ENCODE peak calls at places on chromosome 16, in four cellular contexts. One of them, this sample, is unnamed.

GRCh38 chr16:69829338-69829737 is 67.2 kb downstream of the WWP2 start:
- DNase-seq in HepG2: no peak
- DNase-seq in H1: no peak
- DNase-seq in GM12878: no peak
- DNase-seq in this sample: no peak

GRCh38 chr16:52050418-52050817 is 496.5 kb downstream of the TOX3 start:
- DNase-seq in HepG2: peak; percentile 5
- DNase-seq in H1: no peak
- DNase-seq in GM12878: no peak
- DNase-seq in this sample: no peak

GRCh38 chr16:3716831-3717234 is 491 bp downstream of the TRAP1 start:
- DNase-seq in HepG2: no peak
- DNase-seq in H1: no peak
- DNase-seq in GM12878: no peak
- DNase-seq in this sample: no peak

GRCh38 chr16:11133344-11133921 is 122.6 kb downstream of the SOCS1 start:
- DNase-seq in HepG2: peak; percentile 79
- DNase-seq in H1: no peak
- DNase-seq in GM12878: no peak
- DNase-seq in this sample: no peak

GRCh38 chr16:85688586-85689284 is at the start of gene GINS2:
- DNase-seq in HepG2: peak; percentile 87
- DNase-seq in H1: peak; percentile 86
- DNase-seq in GM12878: peak; percentile 44
- DNase-seq in this sample: peak; percentile 87

GRCh38 chr16:10172848-10173655 is 9.2 kb downstream of the GRIN2A start:
- DNase-seq in HepG2: no peak
- DNase-seq in H1: no peak
- DNase-seq in GM12878: peak; percentile 4
- DNase-seq in this sample: no peak

GRCh38 chr16:84478172-84478948 is 26.1 kb downstream of the MEAK7 start:
- DNase-seq in HepG2: no peak
- DNase-seq in H1: peak; percentile 26
- DNase-seq in GM12878: no peak
- DNase-seq in this sample: no peak

GRCh38 chr16:79610771-79611170 is 10.2 kb upstream of the MAF start:
- DNase-seq in HepG2: no peak
- DNase-seq in H1: no peak
- DNase-seq in GM12878: no peak
- DNase-seq in this sample: no peak

GRCh38 chr16:85296859-85297698 is 184.8 kb upstream of the CIBAR2 start:
- DNase-seq in HepG2: peak; percentile 52
- DNase-seq in H1: peak; percentile 87
- DNase-seq in GM12878: no peak
- DNase-seq in this sample: no peak

GRCh38 chr16:4097826-4098240 is 18.4 kb downstream of the ADCY9 start:
- DNase-seq in HepG2: no peak
- DNase-seq in H1: no peak
- DNase-seq in GM12878: no peak
- DNase-seq in this sample: no peak

GRCh38 chr16:20424129-20424866 is 15.0 kb downstream of the ACSM5 start:
- DNase-seq in HepG2: peak; percentile 88
- DNase-seq in H1: no peak
- DNase-seq in GM12878: no peak
- DNase-seq in this sample: no peak

GRCh38 chr16:4182581-4183257 is 59.2 kb downstream of the SRL start:
- DNase-seq in HepG2: no peak
- DNase-seq in H1: no peak
- DNase-seq in GM12878: no peak
- DNase-seq in this sample: no peak

GRCh38 chr16:68744744-68745280 is 7.7 kb downstream of the CDH1 start:
- DNase-seq in HepG2: peak; percentile 97
- DNase-seq in H1: peak; percentile 63
- DNase-seq in GM12878: no peak
- DNase-seq in this sample: no peak

GRCh38 chr16:81462683-81463082 is 18.1 kb downstream of the CMIP start:
- DNase-seq in HepG2: no peak
- DNase-seq in H1: no peak
- DNase-seq in GM12878: no peak
- DNase-seq in this sample: no peak

GRCh38 chr16:74296120-74296464 is 522 bp upstream of the PSMD7 start:
- DNase-seq in HepG2: no peak
- DNase-seq in H1: no peak
- DNase-seq in GM12878: no peak
- DNase-seq in this sample: no peak

GRCh38 chr16:16101585-16101984 is 121.7 kb downstream of the ABCC6 start:
- DNase-seq in HepG2: no peak
- DNase-seq in H1: no peak
- DNase-seq in GM12878: no peak
- DNase-seq in this sample: no peak

GRCh38 chr16:85176541-85177447 is 64.5 kb upstream of the CIBAR2 start:
- DNase-seq in HepG2: no peak
- DNase-seq in H1: no peak
- DNase-seq in GM12878: no peak
- DNase-seq in this sample: no peak

GRCh38 chr16:55655709-55656694 is at the start of gene SLC6A2:
- DNase-seq in HepG2: no peak
- DNase-seq in H1: peak; percentile 80
- DNase-seq in GM12878: no peak
- DNase-seq in this sample: no peak

GRCh38 chr16:58222532-58223316 is 24.8 kb upstream of the CSNK2A2 start:
- DNase-seq in HepG2: peak; percentile 51
- DNase-seq in H1: no peak
- DNase-seq in GM12878: no peak
- DNase-seq in this sample: no peak

GRCh38 chr16:21650517-21650916 is 1.9 kb downstream of the IGSF6 start:
- DNase-seq in HepG2: no peak
- DNase-seq in H1: no peak
- DNase-seq in GM12878: no peak
- DNase-seq in this sample: no peak

GRCh38 chr16:25108054-25108453 is 3.5 kb upstream of the LCMT1 start:
- DNase-seq in HepG2: peak; percentile 59
- DNase-seq in H1: peak; percentile 50
- DNase-seq in GM12878: no peak
- DNase-seq in this sample: no peak

GRCh38 chr16:50282010-50282538 is 15.7 kb downstream of the ADCY7 start:
- DNase-seq in HepG2: no peak
- DNase-seq in H1: no peak
- DNase-seq in GM12878: peak; percentile 86
- DNase-seq in this sample: no peak

GRCh38 chr16:21608647-21609328 is 9.4 kb downstream of the METTL9 start:
- DNase-seq in HepG2: no peak
- DNase-seq in H1: no peak
- DNase-seq in GM12878: no peak
- DNase-seq in this sample: no peak

GRCh38 chr16:25194285-25194878 is 22.4 kb upstream of the AQP8 start:
- DNase-seq in HepG2: no peak
- DNase-seq in H1: no peak
- DNase-seq in GM12878: no peak
- DNase-seq in this sample: no peak

GRCh38 chr16:15650019-15650697 is at the start of gene NDE1:
- DNase-seq in HepG2: peak; percentile 93
- DNase-seq in H1: peak; percentile 90
- DNase-seq in GM12878: no peak
- DNase-seq in this sample: peak; percentile 92

GRCh38 chr16:10625595-10626357 is 45.4 kb upstream of the EMP2 start:
- DNase-seq in HepG2: peak; percentile 67
- DNase-seq in H1: no peak
- DNase-seq in GM12878: no peak
- DNase-seq in this sample: no peak

GRCh38 chr16:50731130-50731988 is 10.5 kb upstream of the CYLD start:
- DNase-seq in HepG2: no peak
- DNase-seq in H1: no peak
- DNase-seq in GM12878: no peak
- DNase-seq in this sample: no peak

GRCh38 chr16:6349725-6350124 is 982.9 kb upstream of the RBFOX1 start:
- DNase-seq in HepG2: no peak
- DNase-seq in H1: no peak
- DNase-seq in GM12878: no peak
- DNase-seq in this sample: no peak

GRCh38 chr16:81140930-81141780 is 45.0 kb upstream of the GCSH start:
- DNase-seq in HepG2: peak; percentile 82
- DNase-seq in H1: peak; percentile 84
- DNase-seq in GM12878: no peak
- DNase-seq in this sample: peak; percentile 51

GRCh38 chr16:56388209-56388608 is 37.1 kb downstream of the AMFR start:
- DNase-seq in HepG2: no peak
- DNase-seq in H1: no peak
- DNase-seq in GM12878: no peak
- DNase-seq in this sample: no peak

GRCh38 chr16:50506543-50506937 is 41.7 kb upstream of the NKD1 start:
- DNase-seq in HepG2: no peak
- DNase-seq in H1: no peak
- DNase-seq in GM12878: no peak
- DNase-seq in this sample: no peak

GRCh38 chr16:81421536-81421935 is 23.1 kb upstream of the CMIP start:
- DNase-seq in HepG2: no peak
- DNase-seq in H1: no peak
- DNase-seq in GM12878: no peak
- DNase-seq in this sample: no peak

GRCh38 chr16:28596840-28597691 is at the start of gene SULT1A2:
- DNase-seq in HepG2: peak; percentile 83
- DNase-seq in H1: no peak
- DNase-seq in GM12878: no peak
- DNase-seq in this sample: no peak
- TF ChIP-seq ZNF274 in HepG2: no peak
- TF ChIP-seq ZNF274 in H1: no peak
- TF ChIP-seq ZNF274 in GM12878: no peak
- TF ChIP-seq ZNF274 in this sample: no peak

DNA sequence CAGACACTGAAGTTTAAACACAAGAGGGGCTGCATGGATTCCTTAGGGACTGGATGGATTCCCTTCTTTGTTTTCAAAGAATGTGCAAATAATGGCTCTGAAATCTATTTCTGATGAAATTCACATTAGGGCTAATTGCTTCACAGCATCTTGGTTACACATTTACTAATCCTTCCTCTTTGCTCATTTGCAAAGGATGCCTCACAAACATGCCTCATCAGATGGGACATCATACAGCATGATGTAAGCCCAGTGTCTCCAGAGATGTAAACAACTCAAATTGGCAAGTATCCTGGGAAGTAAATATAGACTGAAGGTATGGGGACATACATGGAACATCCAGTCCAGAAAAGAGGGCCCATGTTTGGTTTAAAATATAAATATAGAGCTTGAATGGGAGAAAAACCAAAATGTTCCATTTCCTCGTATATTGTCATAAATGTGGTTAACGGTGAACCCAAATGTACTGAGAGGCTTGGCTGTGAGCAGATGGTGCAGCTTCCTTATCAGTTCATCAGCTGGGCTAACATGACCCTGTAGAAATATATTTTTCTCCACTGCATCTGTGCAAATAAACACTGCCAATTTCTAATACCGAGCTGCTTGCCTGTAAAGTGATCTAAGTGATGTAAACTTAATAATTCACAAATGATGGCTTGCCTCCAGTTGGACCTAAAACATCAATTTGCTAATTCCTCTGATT is 142.9 kb upstream of the NUDT7 start:
- DNase-seq in HepG2: no peak
- DNase-seq in H1: no peak
- DNase-seq in GM12878: no peak
- DNase-seq in this sample: no peak
- TF ChIP-seq SUZ12 in HepG2: no peak
- TF ChIP-seq SUZ12 in H1: no peak
- TF ChIP-seq SUZ12 in GM12878: no peak
- TF ChIP-seq SUZ12 in this sample: no peak

GRCh38 chr16:88762941-88763340 is 22.1 kb downstream of the PIEZO1 start:
- DNase-seq in HepG2: no peak
- DNase-seq in H1: no peak
- DNase-seq in GM12878: no peak
- DNase-seq in this sample: no peak

GRCh38 chr16:88762258-88762870 is 22.7 kb downstream of the PIEZO1 start:
- DNase-seq in HepG2: no peak
- DNase-seq in H1: no peak
- DNase-seq in GM12878: no peak
- DNase-seq in this sample: no peak

GRCh38 chr16:88763502-88764053 is 21.4 kb downstream of the PIEZO1 start:
- DNase-seq in HepG2: peak; percentile 97
- DNase-seq in H1: peak; percentile 85
- DNase-seq in GM12878: no peak
- DNase-seq in this sample: peak; percentile 71

GRCh38 chr16:88764913-88765349 is 20.1 kb downstream of the PIEZO1 start:
- DNase-seq in HepG2: no peak
- DNase-seq in H1: no peak
- DNase-seq in GM12878: no peak
- DNase-seq in this sample: no peak

DNA sequence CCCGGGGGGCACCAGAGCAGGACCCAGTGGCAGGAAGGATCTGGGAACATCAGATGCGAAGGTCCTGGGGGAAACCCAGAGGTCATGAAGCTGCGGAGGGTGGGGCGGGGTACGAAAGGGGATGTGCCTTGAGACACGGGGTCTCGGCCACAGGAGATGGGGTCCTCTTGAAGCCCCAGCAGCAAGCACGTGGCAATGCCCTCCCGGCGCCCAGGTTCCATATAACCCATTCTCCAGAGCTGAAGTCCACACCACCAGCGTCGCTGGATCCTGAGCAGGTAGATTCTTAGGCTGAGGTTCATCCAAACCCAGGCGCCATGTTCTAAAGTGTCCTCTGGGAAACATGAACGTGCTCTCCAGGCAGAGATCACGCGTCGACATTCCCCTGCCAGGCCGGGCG is 20.9 kb downstream of the PIEZO1 start:
- DNase-seq in HepG2: no peak
- DNase-seq in H1: no peak
- DNase-seq in GM12878: no peak
- DNase-seq in this sample: no peak
- H3K9ac ChIP-seq in HepG2: no peak overlapping the region
- H3K9ac ChIP-seq in H1: no peak overlapping the region
- H3K9ac ChIP-seq in GM12878: no peak overlapping the region
- H3K9ac ChIP-seq in this sample: no peak overlapping the region

DNA sequence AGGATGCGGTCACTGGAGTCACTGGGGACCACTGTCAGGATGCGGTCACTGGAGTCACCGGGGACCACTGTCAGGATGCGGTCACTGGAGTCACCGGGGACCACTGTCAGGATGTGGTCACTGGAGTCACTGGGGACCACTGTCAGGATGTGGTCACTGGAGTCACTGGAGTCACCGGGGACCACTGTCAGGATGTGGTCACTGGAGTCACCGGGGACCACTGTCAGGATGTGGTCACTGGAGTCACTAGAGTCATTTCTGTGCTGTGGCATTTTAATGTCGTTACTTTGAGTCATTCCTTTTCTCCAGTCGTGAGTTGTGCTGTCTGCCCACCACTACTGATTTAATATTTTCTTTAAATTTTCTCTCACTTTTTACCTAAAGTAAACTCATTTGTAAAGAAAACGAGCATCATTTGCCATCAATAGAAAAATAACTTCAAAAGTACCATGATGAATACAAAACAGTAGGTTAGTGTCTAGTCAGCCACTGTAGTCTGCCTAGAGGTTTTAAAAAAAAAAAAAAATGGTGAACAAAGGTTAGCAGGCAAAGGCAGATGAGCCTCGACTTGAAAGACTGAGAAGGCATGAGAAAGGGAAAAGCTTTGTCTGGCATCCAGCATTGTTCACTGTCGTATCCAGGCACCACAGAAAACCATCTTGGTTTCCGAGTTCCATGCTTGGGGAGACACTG is 346.6 kb downstream of the SNX29 start:
- DNase-seq in HepG2: no peak
- DNase-seq in H1: no peak
- DNase-seq in GM12878: peak; percentile 43
- DNase-seq in this sample: no peak
- TF ChIP-seq ZNF274 in HepG2: no peak
- TF ChIP-seq ZNF274 in H1: no peak
- TF ChIP-seq ZNF274 in GM12878: no peak
- TF ChIP-seq ZNF274 in this sample: no peak

GRCh38 chr16:526181-527014 is 1.1 kb upstream of the CAPN15 start:
- DNase-seq in HepG2: no peak
- DNase-seq in H1: no peak
- DNase-seq in GM12878: no peak
- DNase-seq in this sample: no peak
- TF ChIP-seq SUZ12 in HepG2: no peak
- TF ChIP-seq SUZ12 in H1: no peak
- TF ChIP-seq SUZ12 in GM12878: no peak
- TF ChIP-seq SUZ12 in this sample: no peak

This sample was measured in NT2/D1.